ENCODE peak calls at places on chromosomes 16 and 17, in four cellular contexts. A is HFFc6; C is amniotic epithelial cell; Z is activated CD8-positive, alpha-beta T cell treated with anti-CD3 and anti-CD28 coated beads, Interleukin-2, amount 10 ng/mL, durations not matched to agents 7 days and 5 days. F is an unnamed sample.
A peak's percentile ranks its signal among the peaks of the same experiment; 100 is the strongest.

GRCh38 chr16:68436581-68436980 is 11.7 kb downstream of the SMPD3 start:
- DNase-seq in Z (no peak), C (no peak), A (no peak), F (no peak)

GRCh38 chr17:20206591-20206990 is 197.4 kb downstream of the SPECC1 start:
- DNase-seq in C (peak; percentile 94), Z (no peak), A (peak; percentile 26), F (peak; percentile 76)

GRCh38 chr16:4687946-4688673 is 5.3 kb upstream of the NUDT16L1 start:
- DNase-seq in C (no peak), A (no peak), Z (no peak), F (no peak)

GRCh38 chr16:83113317-83113716 is 486.5 kb downstream of the CDH13 start:
- DNase-seq in A (peak; percentile 18), Z (no peak), C (no peak), F (peak; percentile 43)

GRCh38 chr17:48037924-48038323 is 327 bp upstream of the COPZ2 start:
- DNase-seq in A (no peak), Z (no peak), C (no peak), F (no peak)

GRCh38 chr16:10575506-10576130 is 4.8 kb downstream of the EMP2 start:
- DNase-seq in C (peak; percentile 93), A (no peak), Z (no peak), F (peak; percentile 57)

GRCh38 chr16:27314161-27314723 is 468 bp downstream of the IL4R start:
- DNase-seq in C (peak; percentile 87), A (peak; percentile 87), Z (peak; percentile 77), F (peak; percentile 96)

GRCh38 chr17:80036715-80037477 is 454 bp downstream of the CCDC40 start:
- DNase-seq in C (peak; percentile 7), Z (peak; percentile 38), A (peak; percentile 5), F (no peak)

GRCh38 chr17:81460856-81461460 is 51.6 kb downstream of the ACTG1 start:
- DNase-seq in A (no peak), Z (no peak), C (no peak), F (no peak)

GRCh38 chr17:64276961-64277505 is 14.0 kb upstream of the TEX2 start:
- DNase-seq in C (no peak), Z (no peak), A (no peak), F (no peak)

GRCh38 chr17:39923836-39924690 is 3.3 kb downstream of the ORMDL3 start:
- DNase-seq in C (peak; percentile 37), Z (no peak), A (no peak), F (no peak)

GRCh38 chr16:86034421-86034919 is 135.5 kb downstream of the IRF8 start:
- DNase-seq in A (no peak), C (no peak), Z (no peak), F (no peak)

GRCh38 chr17:57999496-58000017 is 7.5 kb downstream of the SRSF1 start:
- DNase-seq in A (peak; percentile 76), C (peak; percentile 73), Z (no peak), F (peak; percentile 74)

GRCh38 chr17:31074772-31075538 is 19.8 kb upstream of the NF1 start:
- DNase-seq in A (peak; percentile 47), C (peak; percentile 37), Z (no peak), F (peak; percentile 76)

GRCh38 chr17:17472333-17472920 is 4.4 kb upstream of the MED9 start:
- DNase-seq in Z (no peak), C (no peak), A (no peak), F (no peak)

GRCh38 chr16:50696575-50697420 is 3.4 kb downstream of the NOD2 start:
- DNase-seq in A (peak; percentile 56), C (peak; percentile 21), Z (no peak), F (peak; percentile 69)

GRCh38 chr16:83779881-83780280 is 27.9 kb upstream of the HSBP1 start:
- DNase-seq in C (no peak), A (no peak), Z (no peak), F (peak; percentile 58)

GRCh38 chr16:80387308-80387921 is 153.4 kb upstream of the DYNLRB2 start:
- DNase-seq in A (no peak), C (no peak), Z (no peak), F (no peak)

GRCh38 chr17:81350320-81350686 is 45.0 kb upstream of the BAHCC1 start:
- DNase-seq in C (no peak), A (no peak), Z (no peak), F (no peak)

GRCh38 chr16:84453061-84453752 is 51.3 kb downstream of the MEAK7 start:
- DNase-seq in C (no peak), Z (no peak), A (no peak), F (no peak)

GRCh38 chr17:68424861-68425260 is 32.4 kb downstream of the WIPI1 start:
- DNase-seq in C (no peak), Z (no peak), A (no peak), F (no peak)